ENCODE peak calls at places on chromosomes 6 and 20, in seven cellular contexts. I is astrocyte of the spinal cord, M is heart left ventricle, A is fibroblast of pulmonary artery, H is heart right ventricle, Y is HCT116, R is A549. X is an unnamed sample.

GRCh38 chr20:44594730-44595129 is 12.4 kb downstream of the PKIG start:
- DNase-seq in I (peak; percentile 48), M (no peak), A (peak; percentile 77), H (peak; percentile 48), Y (no peak), R (peak; percentile 65), X (peak; percentile 67)

GRCh38 chr6:133097208-133097607 is 143.9 kb upstream of the EYA4 start:
- DNase-seq in I (no peak), M (no peak), A (no peak), H (no peak), Y (no peak), R (no peak), X (no peak)

GRCh38 chr6:154166140-154166539 is 127.1 kb downstream of the OPRM1 start:
- DNase-seq in I (no peak), M (no peak), A (no peak), H (no peak), Y (no peak), R (no peak), X (no peak)

GRCh38 chr6:68760486-68760885 is 125.4 kb downstream of the ADGRB3 start:
- DNase-seq in I (no peak), M (no peak), A (no peak), H (no peak), Y (no peak), R (no peak), X (no peak)

GRCh38 chr20:14724036-14724435 is 386.6 kb upstream of the FLRT3 start:
- DNase-seq in I (no peak), M (no peak), A (no peak), H (no peak), Y (no peak), R (no peak), X (no peak)

GRCh38 chr6:44386929-44387345 is 569 bp upstream of the CDC5L start:
- DNase-seq in I (no peak), M (no peak), A (peak; percentile 59), H (no peak), Y (no peak), R (no peak), X (no peak)

GRCh38 chr6:148964467-148964866 is 217.6 kb downstream of the UST start:
- DNase-seq in I (no peak), M (no peak), A (no peak), H (no peak), Y (no peak), R (no peak), X (no peak)

GRCh38 chr20:50391444-50392137 is 118.6 kb upstream of the PTPN1 start:
- DNase-seq in I (no peak), M (no peak), A (no peak), H (no peak), Y (no peak), R (no peak), X (no peak)

GRCh38 chr6:43714311-43715055 is 26.9 kb upstream of the MRPS18A start:
- DNase-seq in I (peak; percentile 38), M (no peak), A (peak; percentile 63), H (peak; percentile 37), Y (no peak), R (no peak), X (peak; percentile 63)

GRCh38 chr20:61120595-61121515 is 131.2 kb upstream of the CDH4 start:
- DNase-seq in I (peak; percentile 51), M (no peak), A (peak; percentile 26), H (no peak), Y (no peak), R (peak; percentile 92), X (peak; percentile 53)

GRCh38 chr6:221531-222349 is 70.5 kb upstream of the DUSP22 start:
- DNase-seq in I (peak; percentile 45), M (no peak), A (no peak), H (no peak), Y (no peak), R (no peak), X (peak; percentile 46)

GRCh38 chr6:80197474-80197873 is 91.0 kb downstream of the BCKDHB start:
- DNase-seq in I (no peak), M (no peak), A (peak; percentile 37), H (no peak), Y (no peak), R (peak; percentile 3), X (peak; percentile 83)

GRCh38 chr20:57240850-57241429 is 25.5 kb downstream of the BMP7 start:
- DNase-seq in I (no peak), M (no peak), A (no peak), H (no peak), Y (no peak), R (no peak), X (no peak)

GRCh38 chr6:114024746-114025145 is 53.8 kb upstream of the HDAC2 start:
- DNase-seq in I (no peak), M (no peak), A (no peak), H (no peak), Y (no peak), R (no peak), X (no peak)

GRCh38 chr6:93621400-93621799 is 202.0 kb upstream of the EPHA7 start:
- DNase-seq in I (no peak), M (no peak), A (no peak), H (no peak), Y (no peak), R (no peak), X (no peak)

GRCh38 chr6:42361036-42361435 is 90.7 kb downstream of the TRERF1 start:
- DNase-seq in I (no peak), M (no peak), A (no peak), H (no peak), Y (no peak), R (no peak), X (no peak)

GRCh38 chr6:129730477-129731165 is 20.6 kb upstream of the ARHGAP18 start:
- DNase-seq in I (peak; percentile 53), M (no peak), A (peak; percentile 57), H (no peak), Y (no peak), R (peak; percentile 50), X (peak; percentile 46)

GRCh38 chr6:130381459-130382380 is 15.9 kb downstream of the TMEM200A start:
- DNase-seq in I (no peak), M (no peak), A (no peak), H (no peak), Y (no peak), R (no peak), X (no peak)

GRCh38 chr6:159234102-159234553 is 64.9 kb downstream of the FNDC1 start:
- DNase-seq in I (no peak), M (no peak), A (no peak), H (no peak), Y (no peak), R (no peak), X (no peak)

GRCh38 chr6:71509142-71509541 is 220.5 kb downstream of the OGFRL1 start:
- DNase-seq in I (peak; percentile 9), M (no peak), A (no peak), H (no peak), Y (no peak), R (no peak), X (no peak)

GRCh38 chr20:20860078-20860806 is 147.8 kb upstream of the RALGAPA2 start:
- DNase-seq in I (peak; percentile 70), M (peak; percentile 90), A (peak; percentile 84), H (peak; percentile 84), Y (peak; percentile 69), R (peak; percentile 87), X (peak; percentile 81)

GRCh38 chr20:44747166-44748004 is 1.7 kb downstream of the KCNK15 start:
- DNase-seq in I (peak; percentile 69), M (no peak), A (peak; percentile 81), H (peak; percentile 61), Y (peak; percentile 89), R (peak; percentile 86), X (peak; percentile 86)

GRCh38 chr6:47419621-47420020 is 58.0 kb upstream of the CD2AP start:
- DNase-seq in I (peak; percentile 15), M (no peak), A (no peak), H (no peak), Y (no peak), R (peak; percentile 51), X (peak; percentile 19)

GRCh38 chr20:55004044-55004443 is 528.7 kb downstream of the DOK5 start:
- DNase-seq in I (no peak), M (no peak), A (no peak), H (no peak), Y (no peak), R (no peak), X (no peak)
- TF ChIP-seq CTCF in I (no peak), M (peak; percentile 18), A (no peak), H (peak; percentile 33), Y (no peak), R (no peak), X (no peak)

DNA sequence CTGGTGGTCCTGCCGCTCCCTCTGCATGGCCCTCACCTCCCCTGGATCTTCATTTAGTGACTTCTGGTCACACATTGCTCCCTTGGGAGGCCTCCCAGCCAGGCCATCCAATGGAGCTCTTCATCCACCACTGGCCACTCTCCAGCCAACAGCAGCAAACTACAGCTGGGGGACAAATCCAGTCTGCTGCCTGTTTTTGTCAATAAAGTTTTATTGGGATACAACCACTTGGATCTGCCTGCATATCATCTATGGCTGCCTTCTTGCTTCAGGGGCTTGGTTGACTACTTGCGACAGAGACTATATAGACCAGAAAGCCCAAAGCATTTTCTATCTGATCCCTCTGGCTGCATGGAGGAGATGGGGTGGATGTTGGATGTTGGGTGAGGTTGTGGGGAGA is 156.6 kb upstream of the SULF2 start:
- DNase-seq in I (no peak), M (no peak), A (no peak), H (no peak), Y (no peak), R (no peak), X (no peak)
- H3K4me3 ChIP-seq in I (no peak overlapping the region), M (no peak overlapping the region), A (no peak overlapping the region), H (no peak overlapping the region), Y (no peak overlapping the region), R (no peak overlapping the region), X (no peak overlapping the region)

GRCh38 chr20:10171864-10172751 is 46.5 kb upstream of the SNAP25 start:
- DNase-seq in I (peak; percentile 46), M (peak; percentile 67), A (peak; percentile 14), H (peak; percentile 15), Y (no peak), R (peak; percentile 84), X (no peak)
- TF ChIP-seq CTCF in I (no peak), M (no peak), A (no peak), H (no peak), Y (no peak), R (peak; percentile 20), X (no peak)

GRCh38 chr20:5272268-5272667 is 44.5 kb downstream of the PROKR2 start:
- DNase-seq in I (no peak), M (no peak), A (no peak), H (no peak), Y (no peak), R (no peak), X (no peak)
- H3K4me3 ChIP-seq in I (no peak overlapping the region), M (no peak overlapping the region), A (no peak overlapping the region), H (no peak overlapping the region), Y (no peak overlapping the region), R (no peak overlapping the region), X (no peak overlapping the region)

DNA sequence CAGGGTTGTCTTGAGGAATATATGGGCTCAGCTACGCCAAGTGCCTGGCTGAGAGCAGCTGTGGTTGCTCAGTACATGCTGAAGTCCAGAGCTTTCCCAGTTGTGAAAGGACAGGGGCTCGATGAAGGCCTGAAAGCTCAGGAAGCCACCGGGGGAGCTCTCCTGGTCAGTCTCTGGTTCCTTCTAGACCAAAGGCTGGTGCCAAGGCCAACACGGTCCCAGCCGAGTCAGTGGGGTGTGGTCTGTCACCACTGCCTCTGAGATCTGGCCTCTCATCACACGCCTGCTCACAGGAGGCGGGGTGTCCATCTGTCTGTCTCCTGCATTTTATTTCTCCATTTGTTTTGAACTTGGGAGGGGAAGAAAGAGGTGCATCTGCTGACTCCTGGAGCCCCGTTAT is 4.9 kb upstream of the FAM83C start:
- DNase-seq in I (no peak), M (peak; percentile 38), A (no peak), H (no peak), Y (no peak), R (peak; percentile 40), X (no peak)
- TF ChIP-seq CTCF in I (peak; percentile 6), M (no peak), A (no peak), H (no peak), Y (no peak), R (no peak), X (no peak)

X was measured in fibroblast of the aortic adventitia.